ENCODE peak calls at places on chromosomes 5 and 9, in eight cellular contexts. D is breast epithelium, C is IMR-90, F is MM.1S, M is keratinocyte, T is fibroblast of lung, O is ovary, I is kidney epithelial cell. L is an unnamed sample.

GRCh38 chr9:75181748-75182147 is 93.4 kb downstream of the OSTF1 start:
- DNase-seq in D (no peak), C (peak; percentile 66), F (no peak), M (peak; percentile 94), T (peak; percentile 28), O (no peak), I (peak; percentile 56), L (no peak)

GRCh38 chr9:23005061-23005690 is 558.6 kb downstream of the DMRTA1 start:
- DNase-seq in D (no peak), C (no peak), F (no peak), M (no peak), T (no peak), O (no peak), I (no peak), L (no peak)

GRCh38 chr5:10800852-10801251 is 39.8 kb upstream of the DAP start:
- DNase-seq in D (no peak), C (no peak), F (peak; percentile 43), M (no peak), T (no peak), O (no peak), I (no peak), L (no peak)

GRCh38 chr9:89626741-89627265 is 22.0 kb downstream of the GADD45G start:
- DNase-seq in D (no peak), C (no peak), F (no peak), M (no peak), T (no peak), O (no peak), I (no peak), L (no peak)

GRCh38 chr5:141969783-141970741 is 1.2 kb downstream of the RNF14 start:
- DNase-seq in D (no peak), C (no peak), F (peak; percentile 92), M (no peak), T (no peak), O (no peak), I (no peak), L (no peak)

GRCh38 chr9:71683598-71684235 is 84.6 kb downstream of the CEMIP2 start:
- DNase-seq in D (peak; percentile 49), C (peak; percentile 61), F (no peak), M (peak; percentile 56), T (peak; percentile 67), O (peak; percentile 51), I (no peak), L (peak; percentile 68)

GRCh38 chr5:177378884-177379883 is 5.0 kb upstream of the SLC34A1 start:
- DNase-seq in D (no peak), C (peak; percentile 97), F (no peak), M (no peak), T (peak; percentile 77), O (no peak), I (peak; percentile 59), L (no peak)

GRCh38 chr9:129422843-129423700 is 197.8 kb downstream of the C9orf50 start:
- DNase-seq in D (no peak), C (peak; percentile 22), F (no peak), M (no peak), T (peak; percentile 21), O (peak; percentile 74), I (no peak), L (no peak)

GRCh38 chr9:115127191-115127817 is 9.3 kb upstream of the TNC start:
- DNase-seq in D (no peak), C (peak; percentile 87), F (no peak), M (no peak), T (peak; percentile 63), O (no peak), I (no peak), L (no peak)

GRCh38 chr5:163504091-163504931 is 1.1 kb upstream of the MAT2B start:
- DNase-seq in D (peak; percentile 73), C (peak; percentile 52), F (peak; percentile 88), M (no peak), T (peak; percentile 79), O (peak; percentile 52), I (no peak), L (peak; percentile 66)

GRCh38 chr9:129406278-129407225 is 214.3 kb downstream of the C9orf50 start:
- DNase-seq in D (no peak), C (no peak), F (no peak), M (no peak), T (no peak), O (peak; percentile 58), I (no peak), L (no peak)

GRCh38 chr9:82302968-82303655 is 314.5 kb downstream of the SPATA31D1 start:
- DNase-seq in D (no peak), C (no peak), F (no peak), M (no peak), T (no peak), O (no peak), I (no peak), L (no peak)

GRCh38 chr9:82295177-82295576 is 306.6 kb downstream of the SPATA31D1 start:
- DNase-seq in D (no peak), C (no peak), F (no peak), M (no peak), T (no peak), O (no peak), I (no peak), L (no peak)

DNA sequence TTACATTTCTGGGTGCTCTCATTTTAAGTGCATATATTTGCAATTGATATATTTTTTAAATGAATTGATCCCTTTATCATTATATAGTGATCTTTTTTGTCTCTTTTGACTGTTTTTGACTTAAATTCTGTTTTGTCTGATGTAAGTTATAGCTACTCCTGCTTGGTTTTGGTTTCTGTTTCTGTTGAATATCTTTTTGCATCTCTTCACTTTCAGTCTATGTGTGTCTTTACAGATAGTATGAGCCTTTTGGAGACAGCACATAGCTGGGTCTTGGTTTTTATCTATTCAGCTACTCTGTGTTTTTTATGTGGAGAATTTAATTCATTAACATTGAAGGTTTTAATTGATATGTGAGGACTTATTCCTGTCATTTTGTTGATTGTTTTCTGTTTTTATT is 311.3 kb downstream of the SPATA31D1 start:
- DNase-seq in D (no peak), C (no peak), F (peak; percentile 79), M (no peak), T (peak; percentile 2), O (no peak), I (no peak), L (no peak)
- H3K27me3 ChIP-seq in D (no peaks in the 10 kb centered on the region), C (no peaks in the 10 kb centered on the region), F (no peaks in the 10 kb centered on the region), M (no peaks in the 10 kb centered on the region), T (no peaks in the 10 kb centered on the region), O (no peaks in the 10 kb centered on the region), I (no peaks in the 10 kb centered on the region), L (no peaks in the 10 kb centered on the region)

GRCh38 chr9:134294228-134295071 is 31.8 kb upstream of the RXRA start:
- DNase-seq in D (no peak), C (no peak), F (no peak), M (no peak), T (no peak), O (peak; percentile 68), I (no peak), L (peak; percentile 67)

GRCh38 chr9:134291961-134292871 is 34.0 kb upstream of the RXRA start:
- DNase-seq in D (no peak), C (no peak), F (no peak), M (no peak), T (no peak), O (no peak), I (no peak), L (no peak)

GRCh38 chr9:134293031-134293521 is 33.2 kb upstream of the RXRA start:
- DNase-seq in D (no peak), C (no peak), F (no peak), M (no peak), T (no peak), O (no peak), I (no peak), L (no peak)

GRCh38 chr9:134295101-134295745 is 31.0 kb upstream of the RXRA start:
- DNase-seq in D (no peak), C (no peak), F (no peak), M (no peak), T (no peak), O (no peak), I (no peak), L (no peak)

GRCh38 chr9:134293576-134294227 is 32.6 kb upstream of the RXRA start:
- DNase-seq in D (no peak), C (no peak), F (no peak), M (no peak), T (peak; percentile 11), O (no peak), I (no peak), L (no peak)
- H3K4me3 ChIP-seq in D (peak overlapping the region; percentile 23), C (no peak overlapping the region), F (no peak overlapping the region), M (no peak overlapping the region), T (peak overlapping the region; percentile 38), O (peak overlapping the region; percentile 6), I (no peak overlapping the region), L (peak overlapping the region; percentile 38)

DNA sequence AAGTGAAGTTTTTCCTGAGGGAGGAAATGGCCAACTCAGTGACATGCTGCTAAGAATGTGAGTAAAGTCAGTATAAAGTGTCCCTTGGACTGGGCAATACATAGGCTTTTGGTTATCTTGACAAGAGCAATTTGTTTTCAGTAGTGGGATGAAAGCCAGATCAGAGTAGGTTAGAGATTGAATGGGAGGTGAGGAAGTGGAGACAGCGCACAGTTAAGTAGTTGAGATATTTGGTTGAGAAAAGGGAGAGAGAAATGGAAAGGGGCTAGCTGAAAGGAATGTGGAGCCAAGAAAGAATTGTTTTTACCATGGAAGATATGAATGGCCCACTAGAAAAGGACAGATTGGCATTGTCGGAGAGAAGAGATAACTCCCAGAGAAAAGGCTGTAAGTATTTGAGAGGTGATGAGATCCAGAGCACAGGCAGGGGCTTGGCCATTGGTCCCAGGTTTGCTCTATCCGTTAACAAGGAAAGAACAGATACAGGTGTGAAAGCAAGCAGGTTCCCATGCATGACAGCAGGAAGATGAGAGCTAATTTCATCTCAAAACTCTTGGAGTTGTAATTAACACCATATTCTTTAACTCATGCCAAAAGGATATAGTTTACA is 392.0 kb downstream of the NR2F1-AS1 start:
- DNase-seq in D (no peak), C (no peak), F (no peak), M (no peak), T (no peak), O (no peak), I (no peak), L (no peak)
- TF ChIP-seq CTCF in D (no peak), C (no peak), F (no peak), M (no peak), T (no peak), O (no peak), I (no peak), L (no peak)

DNA sequence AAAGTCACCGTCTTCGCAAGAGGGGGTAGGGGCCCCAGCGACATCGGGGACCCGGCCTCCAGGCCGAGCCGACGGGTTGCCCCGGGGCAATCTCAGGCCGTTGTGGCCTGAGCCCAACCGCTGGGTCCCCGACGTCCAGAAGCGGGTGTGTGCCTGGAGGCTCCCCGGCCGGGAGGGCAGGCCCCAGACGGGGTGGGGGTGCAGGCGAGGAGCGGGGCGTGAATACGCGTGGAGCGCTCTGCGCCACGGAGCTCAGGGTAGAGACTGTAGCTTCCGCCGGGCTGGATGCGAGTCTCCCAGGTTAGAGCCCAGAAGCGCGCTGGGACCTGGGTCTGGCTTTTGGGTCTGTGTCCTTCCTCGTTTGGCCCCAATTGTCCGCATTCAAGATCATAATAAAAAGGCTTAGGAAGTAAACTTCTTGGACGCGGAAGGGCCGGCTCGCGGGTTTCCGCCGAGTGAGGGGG is 3.5 kb downstream of the BARX1 start:
- DNase-seq in D (no peak), C (no peak), F (no peak), M (no peak), T (no peak), O (no peak), I (no peak), L (no peak)
- H3K27me3 ChIP-seq in D (peaks cover 13% of the 10 kb centered on the region), C (peaks cover 93% of the 10 kb centered on the region), F (peaks cover 82% of the 10 kb centered on the region), M (peaks cover 94% of the 10 kb centered on the region), T (peaks cover 86% of the 10 kb centered on the region), O (peaks cover 11% of the 10 kb centered on the region), I (peaks cover 90% of the 10 kb centered on the region), L (peaks cover 77% of the 10 kb centered on the region)

L was measured in right atrium auricular region.